ENCODE peak calls at places on chromosomes 3 and 15, in nine cellular contexts. V is astrocyte of the spinal cord, I is MM.1S, P is mammary epithelial cell, L is tibial nerve, T is heart right ventricle, M is AG09309, Z is LNCaP clone FGC, U is colonic mucosa. F is an unnamed sample.

GRCh38 chr3:3783675-3784074 is 15.6 kb upstream of the LRRN1 start:
- DNase-seq in P (no peak), T (no peak), U (no peak), Z (no peak), L (no peak), V (no peak), M (no peak), I (no peak), F (no peak)

GRCh38 chr3:16290827-16291196 is 25.8 kb downstream of the OXNAD1 start:
- DNase-seq in T (no peak), V (peak; percentile 53), P (peak; percentile 6), Z (no peak), U (no peak), L (no peak), M (no peak), I (peak; percentile 35), F (no peak)

GRCh38 chr15:80152180-80152895 is 461 bp upstream of the FAH start:
- DNase-seq in U (peak; percentile 98), I (peak; percentile 92), P (peak; percentile 84), T (peak; percentile 96), M (peak; percentile 71), L (peak; percentile 92), Z (peak; percentile 82), V (peak; percentile 95), F (peak; percentile 91)

GRCh38 chr3:190059242-190059590 is 61.5 kb downstream of the P3H2 start:
- DNase-seq in I (no peak), T (no peak), U (no peak), P (no peak), V (peak; percentile 53), L (no peak), M (no peak), Z (no peak), F (no peak)

GRCh38 chr3:172716476-172716875 is 5.6 kb upstream of the NCEH1 start:
- DNase-seq in V (no peak), L (peak; percentile 50), I (no peak), T (no peak), M (no peak), P (no peak), U (no peak), Z (no peak), F (no peak)

GRCh38 chr15:92268900-92269299 is 124.8 kb upstream of the ST8SIA2 start:
- DNase-seq in P (no peak), I (no peak), Z (no peak), V (no peak), U (no peak), L (no peak), T (no peak), M (no peak), F (no peak)

GRCh38 chr3:157239082-157239704 is 79.2 kb upstream of the CCNL1 start:
- DNase-seq in V (peak; percentile 41), P (peak; percentile 35), Z (no peak), U (peak; percentile 73), L (peak; percentile 52), I (peak; percentile 85), M (no peak), T (peak; percentile 38), F (peak; percentile 31)

GRCh38 chr15:72912121-72912520 is 128.6 kb upstream of the ADPGK start:
- DNase-seq in L (no peak), U (no peak), V (no peak), M (no peak), P (no peak), Z (no peak), T (no peak), I (no peak), F (no peak)

GRCh38 chr3:58414538-58415197 is 19.0 kb downstream of the PDHB start:
- DNase-seq in M (no peak), I (peak; percentile 65), L (peak; percentile 84), T (peak; percentile 38), P (peak; percentile 52), Z (peak; percentile 58), U (peak; percentile 66), V (peak; percentile 67), F (no peak)

GRCh38 chr3:70519913-70520659 is 207.6 kb upstream of the MDFIC2 start:
- DNase-seq in V (peak; percentile 64), L (no peak), U (no peak), I (no peak), Z (no peak), T (no peak), P (no peak), M (no peak), F (no peak)

GRCh38 chr3:49906004-49906860 is 2.6 kb upstream of the MST1R start:
- DNase-seq in P (peak; percentile 60), M (no peak), U (peak; percentile 90), Z (no peak), V (peak; percentile 39), L (peak; percentile 27), I (no peak), T (peak; percentile 49), F (peak; percentile 55)

GRCh38 chr3:188507244-188507720 is 353.3 kb downstream of the LPP start:
- DNase-seq in U (no peak), T (no peak), V (peak; percentile 96), I (no peak), P (peak; percentile 25), M (peak; percentile 91), Z (no peak), L (peak; percentile 7), F (no peak)

GRCh38 chr3:104388624-104389023 is 978.1 kb upstream of the ALCAM start:
- DNase-seq in T (no peak), U (no peak), M (no peak), L (no peak), I (peak; percentile 42), V (peak; percentile 35), Z (peak; percentile 48), P (peak; percentile 5), F (no peak)

GRCh38 chr3:173588547-173588946 is 191.0 kb downstream of the NLGN1 start:
- DNase-seq in U (no peak), V (no peak), P (no peak), I (no peak), Z (no peak), M (no peak), L (no peak), T (no peak), F (no peak)

GRCh38 chr15:68695061-68695595 is 116.3 kb downstream of the CORO2B start:
- DNase-seq in P (no peak), M (no peak), I (no peak), U (no peak), Z (no peak), T (no peak), L (no peak), V (no peak), F (no peak)

GRCh38 chr15:68696532-68697363 is 118.0 kb downstream of the CORO2B start:
- DNase-seq in P (no peak), U (no peak), V (no peak), Z (no peak), M (no peak), T (no peak), I (no peak), L (no peak), F (no peak)

GRCh38 chr15:68691667-68692066 is 112.9 kb downstream of the CORO2B start:
- DNase-seq in I (no peak), M (no peak), L (no peak), U (no peak), P (no peak), Z (peak; percentile 81), V (no peak), T (no peak), F (no peak)

GRCh38 chr15:68693071-68693470 is 114.3 kb downstream of the CORO2B start:
- DNase-seq in T (no peak), Z (no peak), U (no peak), L (no peak), I (no peak), M (no peak), V (peak; percentile 29), P (no peak), F (no peak)

GRCh38 chr15:68694111-68694510 is 115.3 kb downstream of the CORO2B start:
- DNase-seq in L (no peak), I (no peak), U (no peak), Z (no peak), V (no peak), M (no peak), P (no peak), T (no peak), F (no peak)
- H3K4me3 ChIP-seq in L (no peak overlapping the region), I (no peak overlapping the region), U (no peak overlapping the region), Z (no peak overlapping the region), V (no peak overlapping the region), M (no peak overlapping the region), P (no peak overlapping the region), T (no peak overlapping the region), F (no peak overlapping the region)

GRCh38 chr3:78812166-78812565 is 955.6 kb downstream of the ROBO1 start:
- DNase-seq in M (no peak), P (no peak), V (no peak), Z (no peak), U (no peak), L (no peak), T (no peak), I (no peak), F (no peak)
- TF ChIP-seq CTCF in M (no peak), P (no peak), V (no peak), Z (no peak), U (no peak), L (no peak), T (no peak), I (no peak), F (no peak)

DNA sequence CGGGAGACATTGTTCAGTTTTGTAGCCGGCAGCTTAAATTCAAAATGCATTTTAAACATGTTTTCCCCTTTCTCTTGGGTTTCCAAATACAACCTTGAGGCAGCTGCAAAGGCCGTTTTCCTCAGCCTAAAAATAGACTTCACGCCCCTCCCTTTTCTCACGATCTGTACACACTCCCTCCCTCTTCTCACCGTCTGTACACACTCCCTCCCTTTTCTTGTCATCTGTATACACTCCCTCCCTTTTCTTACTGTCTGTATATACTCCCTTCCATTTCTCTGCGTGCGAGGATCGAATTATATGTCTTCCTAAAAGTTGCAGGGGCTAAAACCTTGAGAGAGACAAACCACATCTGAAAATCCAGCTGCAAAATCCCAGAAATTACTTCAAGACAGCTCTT is 8.9 kb downstream of the MUC4 start:
- DNase-seq in I (no peak), Z (no peak), U (peak; percentile 67), V (no peak), P (no peak), L (no peak), T (no peak), M (no peak), F (no peak)
- H3K4me3 ChIP-seq in I (no peak overlapping the region), Z (no peak overlapping the region), U (no peak overlapping the region), V (no peak overlapping the region), P (no peak overlapping the region), L (no peak overlapping the region), T (no peak overlapping the region), M (peak overlapping the region; percentile 16), F (no peak overlapping the region)

GRCh38 chr3:146020969-146021368 is 140.0 kb downstream of the PLOD2 start:
- DNase-seq in Z (no peak), M (no peak), T (no peak), P (no peak), U (no peak), I (no peak), L (no peak), V (no peak), F (no peak)

GRCh38 chr3:146024260-146024659 is 136.7 kb downstream of the PLOD2 start:
- DNase-seq in Z (no peak), L (no peak), T (no peak), P (no peak), I (no peak), U (no peak), V (no peak), M (no peak), F (no peak)

DNA sequence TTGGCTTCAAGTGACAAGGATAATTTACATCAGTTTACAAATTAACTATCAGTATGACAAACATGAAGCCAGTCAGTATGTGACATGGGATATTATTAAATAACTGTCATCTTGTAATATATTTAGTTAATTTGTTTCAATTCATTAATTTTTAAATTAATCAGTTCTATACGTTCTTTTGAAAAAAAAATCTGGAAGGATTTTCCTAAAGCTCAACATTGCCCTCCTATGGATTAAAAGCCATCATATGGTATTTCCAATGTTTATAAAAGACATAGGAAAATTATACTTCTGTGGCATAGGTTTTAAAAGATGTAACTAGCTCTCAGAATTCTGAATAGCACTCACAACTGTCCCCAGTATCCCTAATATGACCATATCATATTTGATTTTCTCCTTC is 134.4 kb downstream of the PLOD2 start:
- DNase-seq in L (no peak), T (no peak), M (no peak), U (no peak), P (no peak), V (no peak), I (no peak), Z (no peak), F (no peak)
- TF ChIP-seq CTCF in L (no peak), T (no peak), M (no peak), U (no peak), P (peak; percentile 25), V (peak; percentile 4), I (no peak), Z (peak; percentile 28), F (no peak)

F was measured in GM06990.